ENCODE peak calls at places on chromosomes 3 and 15, in five cellular contexts. A is HCT116, J is H1, V is MM.1S, I is neural progenitor cell. U is an unnamed sample.

GRCh38 chr15:36965561-36966342 is 134.6 kb downstream of the MEIS2 start:
- DNase-seq in I (no peak), J (no peak), A (no peak), V (no peak), U (no peak)

GRCh38 chr3:123344175-123344908 is 104.5 kb downstream of the ADCY5 start:
- DNase-seq in V (peak; percentile 9), J (no peak), I (no peak), A (no peak), U (no peak)

GRCh38 chr3:40518067-40518466 is 6.7 kb upstream of the ZNF621 start:
- DNase-seq in J (no peak), I (no peak), V (no peak), A (no peak), U (no peak)

GRCh38 chr3:172223870-172224269 is 184.5 kb downstream of the FNDC3B start:
- DNase-seq in V (no peak), J (no peak), I (no peak), A (no peak), U (no peak)

GRCh38 chr3:69806735-69807438 is 67.6 kb downstream of the MITF start:
- DNase-seq in J (no peak), A (no peak), I (no peak), V (no peak), U (no peak)

GRCh38 chr15:63593705-63594671 is 3.2 kb upstream of the FBXL22 start:
- DNase-seq in J (no peak), I (no peak), V (no peak), A (no peak), U (no peak)

GRCh38 chr3:54836876-54837275 is 91.0 kb downstream of the LRTM1 start:
- DNase-seq in I (no peak), J (no peak), V (no peak), A (no peak), U (no peak)

GRCh38 chr3:153244961-153245360 is 82.9 kb downstream of the RAP2B start:
- DNase-seq in I (no peak), J (no peak), A (no peak), V (no peak), U (no peak)

GRCh38 chr3:5194801-5195509 is 7.4 kb downstream of the EDEM1 start:
- DNase-seq in J (no peak), A (peak; percentile 72), I (no peak), V (peak; percentile 73), U (no peak)

GRCh38 chr3:5194341-5194740 is 6.8 kb downstream of the EDEM1 start:
- DNase-seq in A (no peak), I (no peak), J (no peak), V (peak; percentile 24), U (no peak)

GRCh38 chr3:5197470-5198312 is 10.2 kb downstream of the EDEM1 start:
- DNase-seq in V (peak; percentile 94), I (no peak), A (no peak), J (no peak), U (no peak)

GRCh38 chr3:5197022-5197421 is 9.5 kb downstream of the EDEM1 start:
- DNase-seq in A (no peak), I (no peak), J (no peak), V (peak; percentile 19), U (no peak)

DNA sequence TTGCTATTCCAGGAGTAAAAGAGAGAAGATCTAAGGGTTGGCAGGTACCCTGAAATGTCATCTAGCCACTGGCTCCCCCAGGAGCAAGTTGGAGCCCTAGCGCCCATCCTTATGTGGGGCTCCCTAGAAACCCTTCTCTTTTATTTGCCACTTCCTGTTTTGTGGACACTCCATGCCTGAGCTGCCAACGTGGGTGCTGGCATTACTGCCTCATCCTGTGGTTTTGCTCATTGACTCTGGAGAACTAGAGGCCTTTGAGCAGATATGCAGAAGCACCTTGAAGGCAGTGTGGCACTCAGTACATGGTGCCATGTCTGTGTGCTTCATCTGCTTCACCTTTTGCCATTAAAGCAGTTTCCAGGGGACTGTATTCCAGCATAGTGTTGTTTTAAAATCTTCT is 8.1 kb downstream of the EDEM1 start:
- DNase-seq in A (no peak), I (no peak), V (peak; percentile 42), J (no peak), U (no peak)
- H3K4me3 ChIP-seq in A (no peak overlapping the region), I (no peak overlapping the region), V (no peak overlapping the region), J (no peak overlapping the region), U (no peak overlapping the region)

GRCh38 chr15:71079208-71080044 is 35.8 kb upstream of the THSD4 start:
- DNase-seq in I (no peak), V (no peak), A (no peak), J (no peak), U (no peak)

GRCh38 chr15:71080166-71080565 is 35.1 kb upstream of the THSD4 start:
- DNase-seq in A (no peak), I (no peak), J (no peak), V (no peak), U (no peak)

GRCh38 chr15:71080705-71081104 is 34.6 kb upstream of the THSD4 start:
- DNase-seq in A (no peak), J (no peak), V (no peak), I (no peak), U (no peak)

GRCh38 chr15:71082803-71083202 is 32.5 kb upstream of the THSD4 start:
- DNase-seq in A (no peak), V (no peak), I (no peak), J (no peak), U (no peak)

DNA sequence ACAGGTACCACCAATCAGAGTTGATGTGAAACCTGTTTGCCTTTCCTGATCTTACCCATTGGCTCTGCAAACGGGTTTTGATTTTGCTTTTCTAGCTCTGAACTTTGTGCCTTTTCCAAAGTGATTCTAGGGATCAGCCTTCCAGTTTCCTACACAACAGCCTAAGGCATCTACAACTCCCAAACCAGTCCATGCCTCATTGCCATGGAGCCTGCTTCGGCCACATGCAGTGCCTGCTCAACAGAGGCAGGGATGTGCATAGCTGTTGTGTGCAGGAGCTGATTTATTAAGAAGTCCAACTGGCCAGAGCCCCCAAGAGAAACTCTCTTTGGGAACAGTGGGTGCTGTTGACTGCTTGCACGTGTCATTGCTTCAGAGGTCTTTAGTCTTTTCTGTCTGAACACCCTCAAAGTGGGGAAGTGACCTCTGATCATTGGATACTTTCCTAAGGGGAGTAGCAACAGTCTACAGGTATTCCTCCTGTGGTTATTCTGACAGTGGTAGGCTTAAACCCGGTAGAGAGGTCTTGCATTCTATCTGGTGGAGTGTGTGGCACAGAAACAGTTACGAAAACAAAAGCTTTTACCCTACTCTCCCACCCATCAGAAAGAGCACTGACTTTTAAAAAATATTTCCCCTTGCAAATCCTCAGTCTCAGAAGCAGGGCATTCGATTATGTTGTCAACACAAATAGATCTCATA is 36.6 kb upstream of the THSD4 start:
- DNase-seq in J (no peak), V (no peak), A (no peak), I (no peak), U (no peak)
- H3K27ac ChIP-seq in J (no peak overlapping the region), V (no peak overlapping the region), A (no peak overlapping the region), I (no peak overlapping the region), U (no peak overlapping the region)

GRCh38 chr15:90262426-90262825 is 3.0 kb upstream of the NGRN start:
- DNase-seq in J (no peak), V (no peak), I (no peak), A (no peak), U (no peak)
- H3K9ac ChIP-seq in J (no peak overlapping the region), V (no peak overlapping the region), I (no peak overlapping the region), A (no peak overlapping the region), U (no peak overlapping the region)

GRCh38 chr3:112303811-112304325 is 9.9 kb upstream of the SLC9C1 start:
- DNase-seq in A (no peak), V (peak; percentile 40), J (peak; percentile 51), I (peak; percentile 43), U (no peak)

GRCh38 chr3:112302881-112303761 is 9.1 kb upstream of the SLC9C1 start:
- DNase-seq in J (peak; percentile 60), V (peak; percentile 47), A (no peak), I (peak; percentile 92), U (no peak)

GRCh38 chr3:112306825-112307224 is 12.8 kb upstream of the SLC9C1 start:
- DNase-seq in I (no peak), J (no peak), V (no peak), A (no peak), U (no peak)

GRCh38 chr3:112302061-112302830 is 8.2 kb upstream of the SLC9C1 start:
- DNase-seq in I (peak; percentile 57), J (peak; percentile 67), V (no peak), A (no peak), U (no peak)

DNA sequence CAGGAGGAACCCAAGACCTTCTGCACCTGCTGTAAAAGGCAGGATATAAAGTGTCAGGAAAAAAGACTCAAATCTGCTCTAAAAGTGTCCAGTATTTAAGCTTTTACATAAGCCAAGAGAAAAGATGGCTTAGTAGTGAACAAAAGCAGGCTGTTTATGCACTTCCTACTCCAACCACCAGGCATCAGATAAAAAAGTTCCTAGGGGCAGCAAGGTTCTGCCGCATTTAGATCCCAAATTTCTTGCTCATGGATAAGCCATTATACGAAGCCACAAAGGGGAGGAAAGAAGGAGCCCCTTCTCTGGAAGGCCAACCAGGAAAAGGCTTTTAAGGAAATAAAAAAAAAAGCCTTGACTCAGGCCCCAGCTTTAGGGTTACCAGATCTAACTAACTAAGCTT is 10.6 kb upstream of the SLC9C1 start:
- DNase-seq in J (no peak), V (no peak), A (no peak), I (peak; percentile 37), U (no peak)
- H3K4me3 ChIP-seq in J (no peak overlapping the region), V (no peak overlapping the region), A (no peak overlapping the region), I (no peak overlapping the region), U (no peak overlapping the region)

GRCh38 chr3:156460206-156460609 is 94.7 kb downstream of the SSR3 start:
- DNase-seq in V (no peak), J (no peak), A (no peak), I (no peak), U (no peak)
- H3K27ac ChIP-seq in V (no peak overlapping the region), J (no peak overlapping the region), A (no peak overlapping the region), I (no peak overlapping the region), U (no peak overlapping the region)

DNA sequence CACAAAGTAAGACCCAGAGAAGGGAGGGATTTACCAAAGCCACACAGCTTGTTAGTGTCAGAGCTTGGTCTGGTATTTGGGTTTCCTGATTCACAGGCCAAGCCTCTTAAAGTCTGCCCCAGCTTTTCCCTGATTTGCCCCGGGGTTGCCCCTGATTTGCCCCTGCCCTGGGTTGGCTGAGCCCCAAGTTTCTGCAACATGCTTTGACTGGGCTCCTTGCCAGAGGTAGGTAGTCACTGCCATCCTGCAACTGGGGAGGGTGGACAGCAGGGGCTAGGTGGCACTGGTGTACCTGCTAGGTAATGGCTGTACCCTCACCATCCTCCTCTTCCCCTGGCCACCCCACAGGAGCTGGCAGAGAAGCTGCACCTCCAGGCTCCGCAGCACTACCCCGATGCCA is 2.5 kb downstream of the MPI start:
- DNase-seq in J (no peak), V (no peak), I (no peak), A (no peak), U (no peak)
- H3K9ac ChIP-seq in J (no peak overlapping the region), V (no peak overlapping the region), I (no peak overlapping the region), A (no peak overlapping the region), U (no peak overlapping the region)